ENCODE peak calls at places on chromosomes 2 and 18, in five cellular contexts. S, P, E, X and D are unnamed samples.

GRCh38 chr2:6139142-6139541 is 447.0 kb downstream of the SOX11 start:
- DNase-seq in S (no peak), P (no peak), E (no peak), X (no peak), D (no peak)

GRCh38 chr2:39902103-39902502 is 123.0 kb upstream of the THUMPD2 start:
- DNase-seq in S (no peak), P (no peak), E (peak), X (no peak), D (no peak)

GRCh38 chr2:240820014-240820606 is at the start of gene KIF1A:
- DNase-seq in S (no peak), P (peak), E (no peak), X (peak), D (no peak)

GRCh38 chr2:190382851-190383250 is 25.3 kb upstream of the MFSD6 start:
- DNase-seq in S (peak), P (peak), E (peak), X (peak), D (peak)

GRCh38 chr18:5720132-5720531 is 175.2 kb downstream of the TMEM200C start:
- DNase-seq in S (no peak), P (no peak), E (no peak), X (no peak), D (no peak)

GRCh38 chr18:4016391-4017049 is 438.6 kb downstream of the DLGAP1 start:
- DNase-seq in S (no peak), P (no peak), E (peak), X (no peak), D (peak)

GRCh38 chr2:127913808-127914457 is 28.2 kb upstream of the AMMECR1L start:
- DNase-seq in S (no peak), P (no peak), E (no peak), X (no peak), D (no peak)

GRCh38 chr2:170922683-170923494 is 6.2 kb upstream of the GORASP2 start:
- DNase-seq in S (no peak), P (no peak), E (no peak), X (no peak), D (no peak)

GRCh38 chr2:61177727-61178549 is 15.9 kb downstream of the C2orf74 start:
- DNase-seq in S (peak), P (no peak), E (peak), X (no peak), D (peak)

GRCh38 chr18:23178661-23179081 is 43.4 kb downstream of the CABLES1 start:
- DNase-seq in S (no peak), P (no peak), E (no peak), X (no peak), D (no peak)

GRCh38 chr2:190533968-190534309 is 583 bp downstream of the NEMP2 start:
- DNase-seq in S (peak), P (no peak), E (peak), X (no peak), D (peak)

GRCh38 chr2:218631837-218632236 is 24.1 kb downstream of the PLCD4 start:
- DNase-seq in S (no peak), P (no peak), E (no peak), X (no peak), D (no peak)

GRCh38 chr2:8522682-8523081 is 159.2 kb upstream of the ID2 start:
- DNase-seq in S (peak), P (no peak), E (no peak), X (no peak), D (peak)

GRCh38 chr2:56170536-56170935 is 13.3 kb upstream of the CCDC85A start:
- DNase-seq in S (no peak), P (no peak), E (peak), X (no peak), D (no peak)

DNA sequence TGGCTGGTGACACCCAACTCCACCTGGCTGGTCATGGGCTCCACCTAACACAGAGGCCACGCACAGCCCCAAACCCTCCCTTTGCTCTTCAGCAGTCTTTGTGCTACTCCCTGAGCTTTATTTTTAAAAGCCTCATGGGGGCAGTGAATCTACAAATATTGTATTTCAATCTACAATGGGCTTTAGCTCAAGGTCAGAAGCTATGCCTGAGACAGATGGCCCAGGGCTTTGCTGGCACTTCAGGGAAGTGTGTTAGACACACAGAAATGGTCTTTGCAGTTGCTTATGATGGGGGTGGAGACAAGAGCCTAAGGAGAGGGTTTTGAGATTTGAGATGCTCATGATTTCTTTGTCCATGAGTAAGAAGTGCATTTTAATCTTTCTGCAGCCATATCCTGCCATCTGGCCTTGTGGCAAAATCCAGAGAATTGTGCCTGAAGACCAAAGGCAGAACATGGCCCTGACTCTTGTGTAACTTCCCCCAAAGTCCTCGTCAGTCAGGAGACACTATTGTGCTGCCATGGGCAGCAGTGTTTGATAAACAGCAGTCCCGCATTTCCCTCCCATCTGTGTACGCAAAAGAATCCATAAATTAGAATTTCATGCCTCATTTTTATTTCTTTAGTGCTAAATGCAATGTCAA is 92.6 kb downstream of the VAPA start:
- DNase-seq in S (peak), P (no peak), E (peak), X (no peak), D (no peak)
- TF ChIP-seq CTCF in S (peak), P (no peak), E (peak), X (no peak), D (no peak)

GRCh38 chr2:173502296-173502695 is 147.6 kb downstream of the CDCA7 start:
- DNase-seq in S (no peak), P (no peak), E (no peak), X (no peak), D (no peak)
- TF ChIP-seq CTCF in S (no peak), P (no peak), E (no peak), X (no peak), D (no peak)

GRCh38 chr2:137654046-137654445 is 310.2 kb upstream of the HNMT start:
- DNase-seq in S (no peak), P (no peak), E (no peak), X (no peak), D (no peak)

GRCh38 chr2:137655812-137656211 is 308.5 kb upstream of the HNMT start:
- DNase-seq in S (no peak), P (no peak), E (no peak), X (no peak), D (no peak)

GRCh38 chr2:137658433-137658832 is 305.8 kb upstream of the HNMT start:
- DNase-seq in S (no peak), P (no peak), E (no peak), X (no peak), D (no peak)

GRCh38 chr2:137659616-137660015 is 304.7 kb upstream of the HNMT start:
- DNase-seq in S (no peak), P (no peak), E (peak), X (no peak), D (no peak)
- TF ChIP-seq CTCF in S (no peak), P (no peak), E (peak), X (peak), D (no peak)

GRCh38 chr2:46690825-46691224 is 211.5 kb downstream of the TMEM247 start:
- DNase-seq in S (no peak), P (no peak), E (peak), X (no peak), D (no peak)
- TF ChIP-seq CTCF in S (no peak), P (no peak), E (no peak), X (no peak), D (no peak)

GRCh38 chr2:35033748-35034147 is 1321.8 kb upstream of the CRIM1 start:
- DNase-seq in S (no peak), P (no peak), E (no peak), X (no peak), D (no peak)

GRCh38 chr2:35035883-35036282 is 1319.7 kb upstream of the CRIM1 start:
- DNase-seq in S (no peak), P (no peak), E (no peak), X (peak), D (no peak)
- TF ChIP-seq CTCF in S (peak), P (no peak), E (no peak), X (peak), D (no peak)